ENCODE peak calls at places on chromosomes 3 and 15, in nine cellular contexts. A, R, M, W, P, C, Q, K and L are unnamed samples.

GRCh38 chr3:161508852-161509477 is 12.4 kb downstream of the OTOL1 start:
- DNase-seq in A (no peak), R (no peak), M (no peak), W (no peak), P (peak), C (no peak), Q (peak), K (peak), L (no peak)

GRCh38 chr15:70258369-70259029 is 160.8 kb upstream of the TLE3 start:
- DNase-seq in A (peak), R (no peak), M (no peak), W (peak), P (no peak), C (no peak), Q (no peak), K (peak), L (no peak)

GRCh38 chr3:40211579-40211978 is 97.9 kb upstream of the EIF1B start:
- DNase-seq in A (no peak), R (no peak), M (no peak), W (no peak), P (no peak), C (no peak), Q (peak), K (peak), L (no peak)

GRCh38 chr3:80052271-80052670 is 284.5 kb upstream of the ROBO1 start:
- DNase-seq in A (no peak), R (no peak), M (no peak), W (no peak), P (no peak), C (peak), Q (no peak), K (no peak), L (no peak)

GRCh38 chr15:31069360-31070000 is 32.0 kb downstream of the TRPM1 start:
- DNase-seq in A (no peak), R (no peak), M (no peak), W (no peak), P (peak), C (no peak), Q (no peak), K (no peak), L (no peak)

GRCh38 chr15:100261302-100262240 is 80.2 kb downstream of the ADAMTS17 start:
- DNase-seq in A (no peak), R (no peak), M (no peak), W (no peak), P (no peak), C (no peak), Q (no peak), K (no peak), L (no peak)

GRCh38 chr3:64289622-64290021 is 64.4 kb upstream of the PRICKLE2 start:
- DNase-seq in A (no peak), R (no peak), M (no peak), W (no peak), P (no peak), C (no peak), Q (no peak), K (no peak), L (no peak)

GRCh38 chr3:160707187-160707789 is 30.3 kb downstream of the ARL14 start:
- DNase-seq in A (no peak), R (no peak), M (peak), W (no peak), P (peak), C (peak), Q (peak), K (peak), L (no peak)

GRCh38 chr15:90174140-90174891 is 26.8 kb upstream of the SEMA4B start:
- DNase-seq in A (no peak), R (no peak), M (peak), W (no peak), P (no peak), C (peak), Q (no peak), K (no peak), L (no peak)

GRCh38 chr3:53259427-53260259 is 3.8 kb upstream of the TKT start:
- DNase-seq in A (no peak), R (no peak), M (no peak), W (no peak), P (no peak), C (no peak), Q (no peak), K (no peak), L (no peak)

GRCh38 chr3:64440498-64440897 is 215.2 kb upstream of the PRICKLE2 start:
- DNase-seq in A (no peak), R (no peak), M (peak), W (no peak), P (peak), C (no peak), Q (peak), K (no peak), L (peak)